ENCODE peak calls at places on chromosomes 5 and 9, in four cellular contexts. J, E, T and X are unnamed samples.
A peak's percentile ranks its signal among the peaks of the same experiment; 100 is the strongest.

GRCh38 chr9:8868632-8869031 is 1069.1 kb upstream of the DMAC1 start:
- DNase-seq in T (no peak), E (no peak), J (no peak), X (no peak)

GRCh38 chr9:129290606-129291005 is 112.5 kb upstream of the IER5L start:
- DNase-seq in T (peak; percentile 42), E (no peak), J (no peak), X (peak; percentile 40)

GRCh38 chr9:70170151-70170795 is 88.5 kb upstream of the SMC5 start:
- DNase-seq in E (no peak), J (no peak), T (no peak), X (no peak)

GRCh38 chr9:1125741-1126140 is 75.6 kb downstream of the DMRT2 start:
- DNase-seq in J (no peak), E (no peak), T (no peak), X (no peak)

GRCh38 chr5:60092671-60093422 is 199.3 kb upstream of the PDE4D start:
- DNase-seq in J (no peak), T (no peak), E (no peak), X (no peak)

GRCh38 chr5:67315082-67315801 is 118.6 kb upstream of the CD180 start:
- DNase-seq in J (no peak), E (no peak), T (no peak), X (no peak)

GRCh38 chr5:172052454-172053236 is 46.2 kb upstream of the FBXW11 start:
- DNase-seq in T (peak; percentile 49), E (peak; percentile 80), J (no peak), X (peak; percentile 33)

GRCh38 chr9:71675129-71675856 is 93.0 kb downstream of the CEMIP2 start:
- DNase-seq in T (no peak), E (no peak), J (no peak), X (no peak)

GRCh38 chr5:142959683-142960308 is 189.6 kb downstream of the ARHGAP26 start:
- DNase-seq in E (no peak), J (no peak), T (no peak), X (no peak)

GRCh38 chr5:66949066-66949465 is 247.5 kb downstream of the CD180 start:
- DNase-seq in T (no peak), E (no peak), J (no peak), X (no peak)

GRCh38 chr5:155082401-155082800 is 68.8 kb downstream of the KIF4B start:
- DNase-seq in T (no peak), E (no peak), J (no peak), X (no peak)

GRCh38 chr5:43564289-43564850 is 7.5 kb upstream of the PAIP1 start:
- DNase-seq in T (no peak), J (no peak), E (no peak), X (no peak)

GRCh38 chr9:137811283-137811870 is 66.2 kb upstream of the CACNA1B start:
- DNase-seq in T (no peak), E (no peak), J (no peak), X (no peak)

GRCh38 chr5:108669493-108669892 is 78.2 kb upstream of the FER start:
- DNase-seq in E (no peak), J (no peak), T (no peak), X (no peak)

GRCh38 chr9:105004466-105005090 is 76.6 kb upstream of the ABCA1 start:
- DNase-seq in E (no peak), J (no peak), T (no peak), X (no peak)

GRCh38 chr5:138457532-138458275 is 7.6 kb upstream of the EGR1 start:
- DNase-seq in E (no peak), T (no peak), J (no peak), X (peak; percentile 7)

GRCh38 chr9:27033815-27034403 is 28.4 kb upstream of the LRRC19 start:
- DNase-seq in T (no peak), J (peak; percentile 82), E (peak; percentile 63), X (no peak)

GRCh38 chr5:173743641-173744343 is 127.3 kb upstream of the BOD1 start:
- DNase-seq in T (no peak), J (no peak), E (no peak), X (no peak)

GRCh38 chr5:135033026-135033861 is 784 bp downstream of the PITX1 start:
- DNase-seq in T (no peak), J (no peak), E (no peak), X (peak; percentile 77)

GRCh38 chr5:142202282-142202681 is 93.7 kb downstream of the NDFIP1 start:
- DNase-seq in E (no peak), J (no peak), T (no peak), X (no peak)

GRCh38 chr9:16039103-16039987 is 486.5 kb downstream of the CCDC171 start:
- DNase-seq in J (no peak), T (no peak), E (peak; percentile 35), X (no peak)

GRCh38 chr9:35664531-35665470 is at the start of gene ARHGEF39:
- DNase-seq in J (peak; percentile 55), E (peak; percentile 76), T (peak; percentile 82), X (peak; percentile 85)

GRCh38 chr9:7341571-7341970 is 458.0 kb downstream of the DMAC1 start:
- DNase-seq in T (no peak), J (no peak), E (no peak), X (no peak)

GRCh38 chr5:139776856-139777255 is 18.8 kb upstream of the PSD2 start:
- DNase-seq in J (no peak), T (no peak), E (no peak), X (no peak)

GRCh38 chr9:92151691-92152393 is 36.6 kb upstream of the SPTLC1 start:
- DNase-seq in J (no peak), E (no peak), T (no peak), X (no peak)

GRCh38 chr9:77176106-77176505 is 1.2 kb upstream of the VPS13A start:
- DNase-seq in T (no peak), E (no peak), J (no peak), X (no peak)

GRCh38 chr5:112475747-112476435 is 56.8 kb upstream of the EPB41L4A start:
- DNase-seq in E (no peak), J (no peak), T (no peak), X (no peak)

GRCh38 chr5:125011419-125011818 is 265.0 kb upstream of the ZNF608 start:
- DNase-seq in J (no peak), T (no peak), E (no peak), X (no peak)

GRCh38 chr9:115591584-115591984 is 473.6 kb upstream of the TNC start:
- DNase-seq in E (peak; percentile 52), J (peak; percentile 72), T (peak; percentile 62), X (peak; percentile 71)

GRCh38 chr5:177392765-177393164 is 7.7 kb downstream of the PFN3 start:
- DNase-seq in T (no peak), E (no peak), J (no peak), X (no peak)

DNA sequence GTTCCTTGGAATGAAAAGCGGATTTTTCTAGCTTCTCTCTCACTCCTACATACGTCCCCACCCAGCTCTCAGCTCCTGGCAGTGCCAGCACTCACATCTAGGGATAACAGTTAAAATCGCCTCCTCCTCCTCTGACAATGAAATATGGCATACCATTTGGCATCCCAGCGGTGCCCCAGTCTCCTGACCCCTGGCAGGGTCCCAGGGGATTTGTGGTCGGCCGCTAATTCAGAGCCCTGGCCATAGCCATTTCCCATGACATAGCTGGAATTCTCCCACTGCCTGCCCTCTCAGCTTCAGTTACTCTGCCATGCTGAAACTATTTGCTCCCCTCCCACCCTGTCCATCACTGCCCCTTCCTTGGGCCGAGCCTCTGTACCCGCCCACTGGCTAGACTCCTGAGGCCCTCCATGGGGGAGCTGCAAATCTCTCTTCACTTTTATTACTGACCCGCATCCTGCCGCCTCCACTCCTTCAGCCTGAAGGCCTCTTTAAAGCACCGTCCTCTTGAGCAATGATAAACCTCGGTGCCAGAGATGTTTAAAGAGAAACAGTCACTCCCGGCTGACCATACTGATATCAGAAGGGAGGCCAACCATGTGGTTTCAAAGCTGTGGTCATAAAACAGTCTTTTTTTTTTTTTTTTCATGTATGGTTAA is 139.8 kb downstream of the SLIT3 start:
- DNase-seq in J (peak; percentile 58), T (peak; percentile 41), E (peak; percentile 16), X (peak; percentile 47)
- H3K4me3 ChIP-seq in J (no peak overlapping the region), T (no peak overlapping the region), E (no peak overlapping the region), X (no peak overlapping the region)

GRCh38 chr5:3597002-3597726 is 1.5 kb downstream of the IRX1 start:
- DNase-seq in E (no peak), J (no peak), T (no peak), X (no peak)

GRCh38 chr5:3599283-3600105 is 3.9 kb downstream of the IRX1 start:
- DNase-seq in T (no peak), J (no peak), E (no peak), X (no peak)

GRCh38 chr5:3598725-3599282 is 3.2 kb downstream of the IRX1 start:
- DNase-seq in T (no peak), E (no peak), J (no peak), X (no peak)

GRCh38 chr5:3597727-3598082 is 2.1 kb downstream of the IRX1 start:
- DNase-seq in T (no peak), E (no peak), J (no peak), X (no peak)

DNA sequence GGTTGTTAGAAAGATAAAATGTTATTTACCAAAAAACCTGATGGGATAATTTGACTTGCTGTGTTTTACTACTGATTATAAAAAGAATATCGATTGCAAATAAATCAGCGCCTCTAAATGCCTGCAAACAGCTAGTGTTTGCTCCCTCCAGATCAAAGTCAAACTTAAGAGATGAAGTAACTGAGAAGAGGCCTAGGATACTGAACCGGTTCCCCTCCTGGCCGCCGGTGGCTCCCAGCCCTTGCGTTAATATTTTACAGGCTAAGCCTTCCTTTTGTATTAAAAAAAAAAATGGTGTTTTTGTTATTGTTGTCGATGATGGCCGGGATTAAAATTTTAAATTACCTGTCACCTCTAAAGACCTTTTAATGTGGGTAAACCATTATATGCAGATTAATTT is 2.6 kb downstream of the IRX1 start:
- DNase-seq in T (no peak), J (no peak), E (no peak), X (no peak)
- H3K4me1 ChIP-seq in T (no peaks in the 10 kb centered on the region), J (peaks cover 9% of the 10 kb centered on the region), E (peaks cover 11% of the 10 kb centered on the region), X (no peaks in the 10 kb centered on the region)

GRCh38 chr9:134057311-134057665 is 10.5 kb downstream of the BRD3 start:
- DNase-seq in T (no peak), J (no peak), E (no peak), X (peak; percentile 44)

GRCh38 chr9:134059188-134059641 is 8.6 kb downstream of the BRD3 start:
- DNase-seq in J (no peak), E (no peak), T (no peak), X (peak; percentile 52)

GRCh38 chr9:134056483-134057310 is 11.1 kb downstream of the BRD3 start:
- DNase-seq in J (no peak), T (peak; percentile 30), E (no peak), X (no peak)

GRCh38 chr9:134058716-134059115 is 9.1 kb downstream of the BRD3 start:
- DNase-seq in J (no peak), E (no peak), T (no peak), X (no peak)

GRCh38 chr9:134057751-134058701 is 9.8 kb downstream of the BRD3 start:
- DNase-seq in J (no peak), E (no peak), T (peak; percentile 31), X (no peak)
- H3K27ac ChIP-seq in J (peak overlapping the region; percentile 79), E (no peak overlapping the region), T (no peak overlapping the region), X (no peak overlapping the region)

DNA sequence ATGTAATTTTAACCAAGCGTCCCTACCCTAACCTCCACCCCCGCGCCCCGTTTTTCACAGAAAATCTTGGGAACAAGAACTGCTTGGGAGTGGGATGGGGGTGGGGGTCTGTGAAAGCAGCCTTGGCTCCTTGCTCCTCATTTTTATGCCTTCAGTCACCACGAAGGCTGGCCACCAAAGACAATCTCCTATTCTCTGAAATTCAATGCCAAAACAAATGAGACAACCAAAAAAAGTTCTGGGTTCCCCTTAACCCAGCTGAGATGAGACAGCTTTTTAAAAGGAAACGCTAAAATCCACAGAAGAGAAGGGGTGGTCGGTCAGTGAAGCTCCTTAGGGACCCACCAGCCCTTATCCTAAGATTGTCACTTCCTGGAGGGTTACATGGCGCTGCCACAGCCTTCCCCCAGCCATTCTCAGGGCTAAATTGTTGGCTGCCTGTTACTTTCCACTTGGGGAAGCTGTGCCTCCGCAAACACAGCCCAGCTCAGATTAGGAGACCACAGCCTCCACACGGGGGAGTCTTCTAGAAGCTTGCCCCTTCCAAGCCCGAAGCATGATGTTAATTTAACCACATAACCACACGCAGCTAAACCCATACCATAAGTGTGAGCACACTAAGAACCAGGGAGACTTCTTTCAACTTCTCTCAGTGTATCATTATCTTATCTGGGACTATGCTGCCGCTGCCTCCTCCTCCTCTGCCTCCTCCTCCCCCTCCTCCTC is 136.3 kb downstream of the FOXD1 start:
- DNase-seq in J (peak; percentile 53), T (peak; percentile 50), E (no peak), X (no peak)
- H3K4me3 ChIP-seq in J (peak overlapping the region; percentile 13), T (no peak overlapping the region), E (no peak overlapping the region), X (no peak overlapping the region)